ENCODE peak calls at places on chromosomes 12 and 14, in nine cellular contexts. W is stimulated activated CD8-positive, alpha-beta memory T cell treated with anti-CD3 and anti-CD28 coated beads, Interleukin-12 subunit alpha, Interleukin-12 subunit beta, amount 100 ng/mL, for 4 hours; S is HT1080; J is upper lobe of right lung; V is HFF-Myc; F is AG09309; X is PC-3; Z is T follicular helper cell; L is A549. T is an unnamed sample.

GRCh38 chr12:26749781-26750180 is 83.2 kb downstream of the ITPR2 start:
- DNase-seq in W (no peak), S (no peak), J (no peak), V (no peak), F (no peak), X (no peak), Z (no peak), L (no peak), T (no peak)

GRCh38 chr14:90536511-90537191 is 139.8 kb downstream of the CALM1 start:
- DNase-seq in W (no peak), S (no peak), J (peak; percentile 52), V (no peak), F (no peak), X (no peak), Z (no peak), L (no peak), T (no peak)

GRCh38 chr12:95674088-95674595 is 116.4 kb downstream of the NTN4 start:
- DNase-seq in W (no peak), S (no peak), J (no peak), V (no peak), F (no peak), X (no peak), Z (no peak), L (no peak), T (no peak)

GRCh38 chr12:59151243-59151642 is 230.9 kb upstream of the LRIG3 start:
- DNase-seq in W (no peak), S (no peak), J (no peak), V (no peak), F (peak; percentile 13), X (peak; percentile 11), Z (no peak), L (no peak), T (no peak)

GRCh38 chr14:96888593-96888992 is 91.4 kb downstream of the VRK1 start:
- DNase-seq in W (no peak), S (no peak), J (no peak), V (no peak), F (no peak), X (no peak), Z (no peak), L (no peak), T (no peak)

GRCh38 chr12:236445-236844 is 22.5 kb upstream of the SLC6A12 start:
- DNase-seq in W (no peak), S (no peak), J (no peak), V (no peak), F (no peak), X (no peak), Z (no peak), L (no peak), T (no peak)

GRCh38 chr12:126247936-126248335 is 1182.7 kb downstream of the AACS start:
- DNase-seq in W (no peak), S (no peak), J (no peak), V (no peak), F (no peak), X (no peak), Z (no peak), L (no peak), T (no peak)

GRCh38 chr12:7989827-7990491 is 42.6 kb upstream of the FOXJ2 start:
- DNase-seq in W (peak; percentile 31), S (no peak), J (peak; percentile 85), V (no peak), F (no peak), X (no peak), Z (no peak), L (no peak), T (no peak)

GRCh38 chr14:88505621-88506020 is 49.2 kb downstream of the PTPN21 start:
- DNase-seq in W (no peak), S (no peak), J (no peak), V (no peak), F (no peak), X (no peak), Z (no peak), L (no peak), T (no peak)

GRCh38 chr14:58298477-58298879 is at the start of gene ARID4A:
- DNase-seq in W (peak; percentile 67), S (no peak), J (peak; percentile 88), V (no peak), F (no peak), X (no peak), Z (peak; percentile 82), L (no peak), T (no peak)

GRCh38 chr14:22487401-22487800 is 101.6 kb downstream of the DAD1 start:
- DNase-seq in W (no peak), S (no peak), J (no peak), V (no peak), F (no peak), X (no peak), Z (no peak), L (no peak), T (no peak)

GRCh38 chr14:39912192-39913100 is 480.2 kb upstream of the FBXO33 start:
- DNase-seq in W (no peak), S (no peak), J (no peak), V (no peak), F (no peak), X (no peak), Z (no peak), L (no peak), T (no peak)

GRCh38 chr12:6535960-6536847 is 1.9 kb downstream of the GAPDH start:
- DNase-seq in W (no peak), S (peak; percentile 21), J (no peak), V (no peak), F (no peak), X (no peak), Z (no peak), L (no peak), T (no peak)

GRCh38 chr12:121711925-121712461 is 559 bp upstream of the TMEM120B start:
- DNase-seq in W (peak; percentile 10), S (no peak), J (no peak), V (no peak), F (no peak), X (peak; percentile 48), Z (no peak), L (peak; percentile 55), T (no peak)

GRCh38 chr14:91395998-91396660 is 21.5 kb downstream of the CCDC88C start:
- DNase-seq in W (no peak), S (no peak), J (no peak), V (no peak), F (no peak), X (no peak), Z (no peak), L (no peak), T (no peak)